ENCODE peak calls at places on chromosomes 13 and 19, in six cellular contexts. One of them, this sample, is unnamed.

GRCh38 chr13:110119943-110120905 is 186.7 kb downstream of the COL4A1 start:
- DNase-seq in MM.1S: no peak
- DNase-seq in HFFc6: peak
- DNase-seq in neural progenitor cell: no peak
- DNase-seq in thoracic aorta: no peak
- DNase-seq in mucosa of descending colon: no peak
- DNase-seq in this sample: no peak

GRCh38 chr19:37903096-37903495 is 3.3 kb downstream of the WDR87 start:
- DNase-seq in MM.1S: no peak
- DNase-seq in HFFc6: no peak
- DNase-seq in neural progenitor cell: no peak
- DNase-seq in thoracic aorta: no peak
- DNase-seq in mucosa of descending colon: no peak
- DNase-seq in this sample: no peak

GRCh38 chr13:114021464-114022308 is 47.8 kb upstream of the C13orf46 start:
- DNase-seq in MM.1S: no peak
- DNase-seq in HFFc6: no peak
- DNase-seq in neural progenitor cell: no peak
- DNase-seq in thoracic aorta: no peak
- DNase-seq in mucosa of descending colon: no peak
- DNase-seq in this sample: no peak

GRCh38 chr13:22927008-22927393 is 253.8 kb upstream of the SGCG start:
- DNase-seq in MM.1S: no peak
- DNase-seq in HFFc6: no peak
- DNase-seq in neural progenitor cell: no peak
- DNase-seq in thoracic aorta: no peak
- DNase-seq in mucosa of descending colon: no peak
- DNase-seq in this sample: no peak

GRCh38 chr13:53351040-53351439 is 322.4 kb downstream of the OLFM4 start:
- DNase-seq in MM.1S: no peak
- DNase-seq in HFFc6: no peak
- DNase-seq in neural progenitor cell: no peak
- DNase-seq in thoracic aorta: no peak
- DNase-seq in mucosa of descending colon: no peak
- DNase-seq in this sample: no peak

GRCh38 chr13:100854091-100854490 is 179.5 kb upstream of the TMTC4 start:
- DNase-seq in MM.1S: no peak
- DNase-seq in HFFc6: no peak
- DNase-seq in neural progenitor cell: peak
- DNase-seq in thoracic aorta: no peak
- DNase-seq in mucosa of descending colon: no peak
- DNase-seq in this sample: no peak

GRCh38 chr13:47679391-47679790 is 321.7 kb downstream of the SUCLA2 start:
- DNase-seq in MM.1S: no peak
- DNase-seq in HFFc6: peak
- DNase-seq in neural progenitor cell: no peak
- DNase-seq in thoracic aorta: no peak
- DNase-seq in mucosa of descending colon: no peak
- DNase-seq in this sample: no peak

GRCh38 chr19:10620786-10621185 is 4.6 kb upstream of the SLC44A2 start:
- DNase-seq in MM.1S: no peak
- DNase-seq in HFFc6: no peak
- DNase-seq in neural progenitor cell: no peak
- DNase-seq in thoracic aorta: no peak
- DNase-seq in mucosa of descending colon: no peak
- DNase-seq in this sample: no peak

GRCh38 chr13:38687246-38688229 is 661 bp downstream of the FREM2 start:
- DNase-seq in MM.1S: peak
- DNase-seq in HFFc6: no peak
- DNase-seq in neural progenitor cell: peak
- DNase-seq in thoracic aorta: no peak
- DNase-seq in mucosa of descending colon: no peak
- DNase-seq in this sample: no peak

GRCh38 chr13:52925775-52926285 is 77.4 kb upstream of the PCDH8 start:
- DNase-seq in MM.1S: no peak
- DNase-seq in HFFc6: no peak
- DNase-seq in neural progenitor cell: no peak
- DNase-seq in thoracic aorta: no peak
- DNase-seq in mucosa of descending colon: no peak
- DNase-seq in this sample: peak

GRCh38 chr13:98565726-98566577 is 11.0 kb downstream of the STK24 start:
- DNase-seq in MM.1S: no peak
- DNase-seq in HFFc6: no peak
- DNase-seq in neural progenitor cell: no peak
- DNase-seq in thoracic aorta: no peak
- DNase-seq in mucosa of descending colon: peak
- DNase-seq in this sample: peak

GRCh38 chr13:111347438-111347837 is 27.0 kb downstream of the TEX29 start:
- DNase-seq in MM.1S: no peak
- DNase-seq in HFFc6: no peak
- DNase-seq in neural progenitor cell: no peak
- DNase-seq in thoracic aorta: no peak
- DNase-seq in mucosa of descending colon: no peak
- DNase-seq in this sample: no peak

DNA sequence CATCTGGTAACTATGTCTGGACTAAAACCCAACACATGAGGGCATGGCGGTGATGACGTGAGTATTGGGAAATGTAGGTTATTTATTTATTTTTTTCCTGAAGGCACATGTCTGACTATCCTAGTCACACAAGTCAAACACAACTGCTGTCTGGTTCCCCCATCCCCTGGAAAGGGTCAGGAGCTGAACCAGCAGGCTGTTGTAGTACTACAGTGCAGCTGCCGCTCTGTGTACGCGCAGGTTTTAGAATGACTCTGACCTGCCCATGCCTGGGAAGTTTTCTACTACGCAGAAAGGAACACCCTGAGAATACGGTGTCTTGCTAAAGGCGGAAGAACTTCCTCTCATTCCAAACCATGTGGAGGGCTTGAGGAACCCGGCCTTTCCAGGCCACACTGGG is 1.2 kb downstream of the SLC7A1 start:
- DNase-seq in MM.1S: peak
- DNase-seq in HFFc6: peak
- DNase-seq in neural progenitor cell: peak
- DNase-seq in thoracic aorta: no peak
- DNase-seq in mucosa of descending colon: no peak
- DNase-seq in this sample: no peak
- TF ChIP-seq CTCF in MM.1S: no peak
- TF ChIP-seq CTCF in HFFc6: no peak
- TF ChIP-seq CTCF in neural progenitor cell: no peak
- TF ChIP-seq CTCF in thoracic aorta: no peak
- TF ChIP-seq CTCF in mucosa of descending colon: no peak
- TF ChIP-seq CTCF in this sample: no peak

GRCh38 chr19:43425567-43426392 is 11.1 kb downstream of the TEX101 start:
- DNase-seq in MM.1S: peak
- DNase-seq in HFFc6: peak
- DNase-seq in neural progenitor cell: peak
- DNase-seq in thoracic aorta: no peak
- DNase-seq in mucosa of descending colon: peak
- DNase-seq in this sample: no peak
- TF ChIP-seq CTCF in MM.1S: peak
- TF ChIP-seq CTCF in HFFc6: peak
- TF ChIP-seq CTCF in neural progenitor cell: peak
- TF ChIP-seq CTCF in thoracic aorta: no peak
- TF ChIP-seq CTCF in mucosa of descending colon: no peak
- TF ChIP-seq CTCF in this sample: no peak

DNA sequence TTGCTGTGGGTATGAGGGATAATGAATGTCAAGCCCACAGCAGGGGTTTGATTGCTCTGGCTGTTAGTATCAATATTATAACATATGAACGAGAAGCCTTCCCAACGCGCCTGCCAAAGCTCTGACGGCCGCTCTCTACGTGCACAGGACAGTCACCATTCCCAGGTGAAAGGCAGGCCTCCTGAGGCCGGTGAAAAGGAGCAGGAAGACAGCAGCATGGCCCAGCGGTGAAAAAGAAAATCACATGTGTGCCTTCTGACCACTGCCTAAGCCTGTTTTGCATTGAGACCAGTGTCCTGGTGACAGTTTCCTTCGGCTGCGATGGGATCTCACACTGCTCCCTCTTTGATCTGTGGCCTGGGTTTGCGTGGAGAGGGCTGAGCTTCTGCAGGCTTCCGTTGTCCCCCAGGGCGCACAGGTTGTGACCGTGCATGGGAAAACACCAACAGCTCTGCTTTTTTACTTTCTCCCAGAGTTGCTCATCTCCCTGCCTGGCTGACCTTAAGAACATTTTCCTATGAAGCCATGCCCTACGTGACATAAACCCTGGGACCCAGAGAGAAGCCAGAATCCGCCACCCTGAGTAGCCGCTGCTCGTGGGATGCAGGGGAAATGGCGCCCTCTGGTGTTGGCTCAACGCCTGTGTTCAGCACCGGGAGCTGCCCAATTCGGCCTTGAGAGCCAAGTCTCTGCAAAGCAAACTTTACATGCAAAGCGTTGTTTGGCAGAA is 112.0 kb upstream of the GPR12 start:
- DNase-seq in MM.1S: peak
- DNase-seq in HFFc6: peak
- DNase-seq in neural progenitor cell: peak
- DNase-seq in thoracic aorta: no peak
- DNase-seq in mucosa of descending colon: no peak
- DNase-seq in this sample: peak
- TF ChIP-seq CTCF in MM.1S: peak
- TF ChIP-seq CTCF in HFFc6: peak
- TF ChIP-seq CTCF in neural progenitor cell: peak
- TF ChIP-seq CTCF in thoracic aorta: no peak
- TF ChIP-seq CTCF in mucosa of descending colon: peak
- TF ChIP-seq CTCF in this sample: peak

DNA sequence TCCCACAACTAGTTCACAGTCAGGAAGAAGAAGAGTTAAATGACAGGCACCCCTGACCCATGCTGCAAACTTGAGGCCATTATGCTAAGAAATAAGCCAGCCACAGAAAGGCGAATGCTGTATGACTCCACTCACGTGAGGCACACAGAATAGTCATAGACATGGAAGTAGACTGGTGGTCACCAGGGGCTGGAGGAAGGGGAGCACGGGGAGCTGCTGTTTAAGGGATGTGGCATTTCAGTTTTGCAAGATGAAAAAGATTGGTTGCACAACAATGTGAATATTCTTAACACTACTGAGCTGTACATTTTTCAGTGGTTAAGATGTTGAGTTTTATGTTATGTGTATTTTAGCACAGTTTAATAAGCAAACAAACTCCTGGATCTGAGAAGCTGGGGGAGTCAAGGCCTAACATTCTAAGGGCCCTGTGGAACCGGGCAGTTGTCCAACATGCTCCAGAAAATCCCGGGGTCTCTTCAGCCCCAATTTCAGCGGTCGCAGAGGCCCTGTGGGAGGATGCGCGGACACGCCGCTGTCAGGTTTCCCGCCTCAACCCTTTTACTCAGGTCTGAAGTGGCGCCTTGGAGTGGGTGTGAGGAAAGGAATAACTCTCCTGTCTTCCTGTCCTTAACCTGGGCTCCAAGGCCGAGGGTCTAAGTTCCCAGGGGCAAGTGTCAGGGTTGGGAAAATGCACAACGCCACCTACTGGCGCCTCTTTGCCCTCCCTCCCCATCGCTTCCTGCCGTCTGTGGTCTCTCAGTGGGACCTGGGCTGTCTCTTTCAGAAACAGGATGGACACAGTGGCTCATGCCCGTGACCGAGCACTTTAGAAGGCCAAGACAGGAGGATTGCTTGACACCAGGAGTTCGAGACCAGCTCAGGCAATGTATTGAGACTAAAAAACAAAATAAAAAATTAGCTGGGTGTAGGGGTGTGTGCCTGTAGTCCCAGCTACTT is 4.4 kb upstream of the TMEM272 start:
- DNase-seq in MM.1S: no peak
- DNase-seq in HFFc6: no peak
- DNase-seq in neural progenitor cell: peak
- DNase-seq in thoracic aorta: no peak
- DNase-seq in mucosa of descending colon: no peak
- DNase-seq in this sample: no peak
- TF ChIP-seq CTCF in MM.1S: peak
- TF ChIP-seq CTCF in HFFc6: peak
- TF ChIP-seq CTCF in neural progenitor cell: peak
- TF ChIP-seq CTCF in thoracic aorta: no peak
- TF ChIP-seq CTCF in mucosa of descending colon: no peak
- TF ChIP-seq CTCF in this sample: peak

DNA sequence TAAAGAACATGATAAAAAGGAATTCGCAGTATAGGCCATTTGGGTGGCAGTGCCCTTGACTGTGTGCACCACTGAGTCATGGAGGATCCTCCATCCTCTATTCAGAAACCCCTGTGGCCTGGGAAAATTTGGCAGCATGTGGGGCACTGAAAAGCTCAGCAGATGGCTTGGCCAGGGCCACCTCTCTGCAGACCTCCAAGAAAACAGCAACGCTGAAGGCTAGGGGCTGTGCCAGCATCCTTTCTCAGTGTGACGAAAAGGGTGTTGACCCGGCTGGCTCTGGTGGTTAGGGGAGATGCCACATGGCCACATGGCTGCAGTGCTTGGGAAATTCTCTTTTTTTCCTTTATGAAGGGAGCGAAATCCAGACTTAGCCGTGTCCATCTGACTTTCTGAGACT is 178.1 kb downstream of the KCTD12 start:
- DNase-seq in MM.1S: no peak
- DNase-seq in HFFc6: no peak
- DNase-seq in neural progenitor cell: no peak
- DNase-seq in thoracic aorta: no peak
- DNase-seq in mucosa of descending colon: no peak
- DNase-seq in this sample: no peak
- TF ChIP-seq CTCF in MM.1S: no peak
- TF ChIP-seq CTCF in HFFc6: no peak
- TF ChIP-seq CTCF in neural progenitor cell: no peak
- TF ChIP-seq CTCF in thoracic aorta: no peak
- TF ChIP-seq CTCF in mucosa of descending colon: no peak
- TF ChIP-seq CTCF in this sample: no peak

DNA sequence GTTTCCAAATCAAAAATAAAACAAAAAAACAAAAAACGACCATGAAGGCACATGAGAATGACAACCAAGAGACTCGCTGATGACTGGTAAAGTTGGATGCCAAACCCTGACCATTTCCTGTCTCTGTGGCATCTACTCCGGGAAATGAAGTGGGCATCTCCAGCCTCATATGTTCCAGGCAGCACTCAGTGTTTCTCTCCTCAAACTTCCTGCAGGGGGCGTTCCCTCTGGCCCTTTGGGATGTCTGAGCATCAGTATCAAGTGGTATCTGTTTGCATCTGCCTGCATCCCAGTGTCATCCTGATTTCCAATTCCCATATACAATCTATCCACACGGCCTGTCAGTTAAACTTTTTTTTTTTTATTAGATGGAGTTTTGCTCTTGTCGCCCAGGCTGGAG is 9.8 kb upstream of the SIGLEC12 start:
- DNase-seq in MM.1S: no peak
- DNase-seq in HFFc6: peak
- DNase-seq in neural progenitor cell: peak
- DNase-seq in thoracic aorta: no peak
- DNase-seq in mucosa of descending colon: no peak
- DNase-seq in this sample: no peak
- TF ChIP-seq CTCF in MM.1S: no peak
- TF ChIP-seq CTCF in HFFc6: peak
- TF ChIP-seq CTCF in neural progenitor cell: peak
- TF ChIP-seq CTCF in thoracic aorta: no peak
- TF ChIP-seq CTCF in mucosa of descending colon: no peak
- TF ChIP-seq CTCF in this sample: no peak